ENCODE peak calls at places on chromosomes 4 and X, in five cellular contexts. K is pancreas, C is IMR-90, F is esophagus squamous epithelium, J is WTC11. S is an unnamed sample.

GRCh38 chrX:29237972-29238371 is 650.7 kb downstream of the IL1RAPL1 start:
- DNase-seq in J (no peak), C (peak; percentile 5), K (no peak), F (no peak), S (no peak)

GRCh38 chr4:139175647-139176298 is 1.2 kb downstream of the ELF2 start:
- DNase-seq in J (no peak), K (no peak), F (no peak), C (peak; percentile 41), S (no peak)

GRCh38 chr4:1752284-1753041 is 31.1 kb downstream of the TACC3 start:
- DNase-seq in J (no peak), C (peak; percentile 7), F (no peak), K (no peak), S (no peak)

GRCh38 chrX:107678957-107679740 is 50.8 kb downstream of the PRPS1 start:
- DNase-seq in F (peak; percentile 39), J (no peak), K (no peak), C (peak; percentile 71), S (no peak)

GRCh38 chr4:150229538-150229937 is 151.3 kb downstream of the DCLK2 start:
- DNase-seq in J (no peak), K (no peak), F (no peak), C (peak; percentile 93), S (no peak)

GRCh38 chrX:136546369-136546768 is 14.4 kb downstream of the VGLL1 start:
- DNase-seq in C (no peak), F (no peak), J (no peak), K (no peak), S (no peak)

GRCh38 chr4:76601791-76602190 is 166.8 kb downstream of the SHROOM3 start:
- DNase-seq in F (no peak), K (no peak), C (peak; percentile 56), J (no peak), S (no peak)

GRCh38 chr4:1244081-1244977 is 4.6 kb downstream of the CTBP1 start:
- DNase-seq in K (peak; percentile 82), J (no peak), C (no peak), F (no peak), S (no peak)

GRCh38 chr4:48064349-48064748 is 47.8 kb downstream of the NIPAL1 start:
- DNase-seq in F (no peak), K (no peak), C (no peak), J (no peak), S (no peak)

GRCh38 chrX:3712080-3712869 is 1.2 kb downstream of the PRKX start:
- DNase-seq in K (no peak), J (no peak), F (no peak), C (peak; percentile 32), S (peak; percentile 38)

GRCh38 chr4:23789765-23790164 is 100.1 kb downstream of the PPARGC1A start:
- DNase-seq in C (peak; percentile 79), J (no peak), F (no peak), K (no peak), S (no peak)

GRCh38 chr4:169030575-169030982 is 20.5 kb upstream of the CBR4 start:
- DNase-seq in K (no peak), F (no peak), J (no peak), C (peak; percentile 47), S (no peak)

GRCh38 chrX:154409222-154409871 is at the start of gene DNASE1L1:
- DNase-seq in C (peak; percentile 87), F (no peak), J (peak; percentile 90), K (peak; percentile 87), S (peak; percentile 77)

GRCh38 chrX:10208281-10208856 is 51.6 kb downstream of the CLCN4 start:
- DNase-seq in F (no peak), J (no peak), C (no peak), K (no peak), S (no peak)

GRCh38 chr4:1806223-1806564 is 13.1 kb downstream of the FGFR3 start:
- DNase-seq in F (no peak), J (no peak), C (no peak), K (peak; percentile 64), S (no peak)

GRCh38 chrX:149512225-149512885 is 7.2 kb upstream of the IDS start:
- DNase-seq in J (peak; percentile 48), C (peak; percentile 38), F (no peak), K (no peak), S (peak; percentile 49)

GRCh38 chr4:83138979-83139378 is 24.4 kb upstream of the PLAC8 start:
- DNase-seq in J (no peak), F (no peak), K (no peak), C (no peak), S (no peak)

GRCh38 chr4:89254847-89255246 is 52.8 kb downstream of the GPRIN3 start:
- DNase-seq in C (peak; percentile 7), F (no peak), K (no peak), J (no peak), S (peak; percentile 13)
- TF ChIP-seq CTCF in C (peak; percentile 59), F (peak; percentile 68), K (peak; percentile 69), J (peak; percentile 88), S (peak; percentile 63)

GRCh38 chrX:112083624-112084326 is 1.2 kb upstream of the TRPC5 start:
- DNase-seq in J (peak; percentile 15), F (no peak), C (no peak), K (no peak), S (no peak)
- TF ChIP-seq CTCF in J (no peak), F (no peak), C (no peak), K (no peak), S (no peak)

GRCh38 chr4:15410750-15411149 is 17.1 kb upstream of the C1QTNF7 start:
- DNase-seq in J (no peak), F (no peak), K (no peak), C (no peak), S (no peak)
- TF ChIP-seq CTCF in J (no peak), F (no peak), K (no peak), C (no peak), S (no peak)

GRCh38 chr4:151894246-151894645 is 133.4 kb upstream of the GATB start:
- DNase-seq in C (no peak), K (no peak), J (no peak), F (no peak), S (no peak)
- TF ChIP-seq CTCF in C (no peak), K (no peak), J (no peak), F (no peak), S (no peak)

GRCh38 chr4:61619528-61619927 is 419.4 kb downstream of the ADGRL3 start:
- DNase-seq in K (no peak), J (no peak), F (no peak), C (no peak), S (no peak)
- TF ChIP-seq CTCF in K (no peak), J (no peak), F (no peak), C (no peak), S (no peak)

GRCh38 chr4:112604590-112604989 is 32.1 kb downstream of the ZGRF1 start:
- DNase-seq in K (no peak), C (peak; percentile 65), F (no peak), J (peak; percentile 21), S (peak; percentile 50)
- TF ChIP-seq CTCF in K (peak; percentile 35), C (peak; percentile 73), F (peak; percentile 33), J (peak; percentile 43), S (peak; percentile 67)

DNA sequence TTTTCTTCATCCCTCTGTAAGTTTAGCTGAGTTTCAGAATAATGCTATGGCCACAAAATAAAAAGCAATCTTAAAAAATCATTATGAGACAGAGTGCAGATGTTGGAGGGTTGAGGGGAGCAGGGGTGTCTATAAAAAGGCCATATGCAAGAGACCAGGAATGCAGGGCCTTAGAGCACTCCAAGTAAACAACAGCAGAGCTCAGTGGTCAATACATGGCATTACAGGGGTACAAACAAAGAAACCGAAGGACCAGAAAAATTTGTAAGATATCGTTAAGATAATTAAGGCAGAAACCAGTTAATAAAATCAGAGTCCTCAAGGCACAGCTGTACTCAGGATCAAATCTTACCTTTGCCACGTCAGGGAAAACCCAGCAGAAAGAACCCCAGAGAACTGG is 28.4 kb upstream of the NDST3 start:
- DNase-seq in K (no peak), J (no peak), C (no peak), F (no peak), S (no peak)
- TF ChIP-seq CTCF in K (no peak), J (peak; percentile 31), C (no peak), F (no peak), S (peak; percentile 25)

DNA sequence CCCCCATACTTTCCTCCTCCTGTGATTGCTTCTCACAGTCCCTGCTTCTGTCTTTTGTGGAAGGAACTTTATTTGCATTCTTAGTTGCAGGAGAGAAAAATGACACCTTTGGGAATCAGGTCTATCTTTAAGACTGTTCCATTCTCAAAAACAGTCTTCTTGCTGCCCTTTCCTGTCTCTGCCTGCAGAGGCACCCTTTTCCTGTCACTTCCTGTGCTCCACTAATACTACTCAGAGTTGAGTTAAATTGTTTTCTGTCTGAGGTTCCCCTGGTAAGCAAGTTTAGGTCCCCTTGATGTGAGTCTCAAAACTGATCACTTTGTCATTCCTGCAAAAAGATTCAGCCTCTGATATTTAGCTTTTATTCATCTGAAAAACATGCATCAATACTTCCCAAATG is 208.8 kb upstream of the CLNK start:
- DNase-seq in J (no peak), C (no peak), K (no peak), F (no peak), S (peak; percentile 4)
- TF ChIP-seq CTCF in J (no peak), C (peak; percentile 8), K (no peak), F (peak; percentile 16), S (peak; percentile 49)

GRCh38 chrX:27555514-27555913 is 34.6 kb upstream of the DCAF8L2 start:
- DNase-seq in F (no peak), K (no peak), J (no peak), C (peak; percentile 40), S (peak; percentile 7)
- TF ChIP-seq CTCF in F (peak; percentile 38), K (peak; percentile 34), J (peak; percentile 23), C (peak; percentile 45), S (peak; percentile 51)

S was measured in nephron progenitor cell.